ENCODE peak calls at places on chromosomes 11 and 22, in four cellular contexts. N, Y, G and X are unnamed samples.

GRCh38 chr11:110219011-110219785 is 77.2 kb downstream of the RDX start:
- DNase-seq in G (no peak), N (no peak), Y (no peak), X (no peak)

GRCh38 chr11:11849127-11849746 is 7.5 kb downstream of the USP47 start:
- DNase-seq in G (peak), N (peak), Y (peak), X (peak)

GRCh38 chr11:31397239-31397834 is 27.7 kb downstream of the DNAJC24 start:
- DNase-seq in Y (peak), G (no peak), N (peak), X (no peak)

GRCh38 chr11:104366321-104366734 is 202.4 kb upstream of the PDGFD start:
- DNase-seq in Y (no peak), G (no peak), N (no peak), X (no peak)

GRCh38 chr11:120925944-120926343 is 98.0 kb upstream of the TBCEL start:
- DNase-seq in G (no peak), N (no peak), Y (no peak), X (no peak)

GRCh38 chr11:119791701-119792151 is 62.7 kb upstream of the NECTIN1 start:
- DNase-seq in Y (no peak), G (peak), N (no peak), X (no peak)

GRCh38 chr22:46041642-46042041 is 64.7 kb upstream of the WNT7B start:
- DNase-seq in G (no peak), Y (no peak), N (no peak), X (no peak)

GRCh38 chr11:116300252-116300651 is 472.5 kb downstream of the BUD13 start:
- DNase-seq in Y (no peak), N (no peak), G (no peak), X (no peak)

DNA sequence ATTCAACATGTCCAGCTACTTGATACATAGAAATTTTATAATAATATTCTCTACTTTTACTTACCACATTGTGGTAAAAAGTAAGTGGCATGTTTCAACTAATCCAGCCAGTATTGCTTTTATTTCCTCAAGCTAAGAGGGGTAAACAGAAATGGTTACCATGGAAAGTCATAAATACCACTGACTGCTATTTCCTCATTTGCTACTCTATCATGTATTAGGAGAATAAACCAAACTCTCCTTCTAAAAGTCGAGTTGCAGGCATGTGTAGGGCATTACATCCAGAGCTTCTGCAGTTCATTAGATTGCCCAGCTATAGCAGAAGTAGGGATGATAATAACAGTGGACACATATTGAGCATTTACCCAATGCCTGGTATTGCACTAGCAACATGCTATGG is 208.4 kb downstream of the MAML2 start:
- DNase-seq in G (no peak), N (no peak), Y (no peak), X (no peak)
- H3K27ac ChIP-seq in G (no peak), N (no peak), Y (peak), X (no peak)

DNA sequence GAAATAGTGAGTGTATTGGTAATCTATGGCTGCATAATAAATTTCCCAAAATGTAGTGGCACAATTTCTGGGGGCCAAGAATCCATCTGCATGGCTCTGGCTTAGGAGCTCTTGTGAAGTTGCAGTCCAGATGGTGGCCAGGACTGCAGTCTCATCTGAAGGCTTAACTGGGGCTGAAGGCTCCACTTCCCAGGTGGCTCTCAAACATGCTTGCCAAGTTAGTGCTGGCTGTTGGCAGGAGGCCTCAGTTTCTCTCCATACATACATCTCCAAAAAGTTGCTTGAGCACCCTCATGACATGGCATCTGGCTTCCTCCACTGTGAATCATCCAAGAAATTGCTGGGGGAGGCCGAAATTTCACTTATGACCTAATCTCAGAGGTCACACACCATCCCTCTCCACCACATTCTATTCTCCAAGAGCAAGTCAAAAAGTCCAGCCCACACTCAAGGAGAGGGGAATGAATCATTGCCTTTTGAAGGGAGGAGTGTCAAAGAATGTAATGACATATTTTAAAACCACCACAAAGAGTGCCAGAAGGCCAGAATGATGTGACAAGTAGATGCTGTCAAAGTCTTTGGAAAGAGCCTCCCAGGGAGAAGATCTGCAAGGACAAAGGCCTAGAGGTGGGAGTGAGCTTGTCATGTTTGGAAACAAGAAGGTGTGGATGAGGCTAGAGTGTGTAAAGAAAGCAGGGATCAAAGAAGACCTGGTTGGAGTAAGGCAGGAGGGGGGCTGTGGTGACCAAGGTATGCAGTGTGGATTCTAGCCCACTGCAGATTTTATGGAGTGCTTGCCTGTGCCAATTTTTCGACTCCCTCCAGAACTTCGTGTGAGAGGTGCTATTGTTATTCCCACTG is 566.2 kb downstream of the MIAT start:
- DNase-seq in N (peak), Y (no peak), G (no peak), X (no peak)
- H3K4me2 ChIP-seq in N (no peak), Y (peak), G (no peak), X (no peak)

GRCh38 chr22:30575859-30576258 is 1.4 kb upstream of the GAL3ST1 start:
- DNase-seq in G (no peak), N (no peak), Y (no peak), X (no peak)
- H3K4me3 ChIP-seq in G (peak), N (no peak), Y (no peak), X (no peak)

GRCh38 chr11:75834728-75835127 is 19.7 kb downstream of the UVRAG start:
- DNase-seq in G (no peak), Y (no peak), N (no peak), X (no peak)

GRCh38 chr11:75826463-75827220 is 11.6 kb downstream of the UVRAG start:
- DNase-seq in N (no peak), G (no peak), Y (no peak), X (no peak)

GRCh38 chr11:75827562-75827961 is 12.6 kb downstream of the UVRAG start:
- DNase-seq in G (no peak), Y (no peak), N (no peak), X (no peak)

GRCh38 chr11:75836422-75836821 is 21.4 kb downstream of the UVRAG start:
- DNase-seq in Y (no peak), N (no peak), G (no peak), X (no peak)

DNA sequence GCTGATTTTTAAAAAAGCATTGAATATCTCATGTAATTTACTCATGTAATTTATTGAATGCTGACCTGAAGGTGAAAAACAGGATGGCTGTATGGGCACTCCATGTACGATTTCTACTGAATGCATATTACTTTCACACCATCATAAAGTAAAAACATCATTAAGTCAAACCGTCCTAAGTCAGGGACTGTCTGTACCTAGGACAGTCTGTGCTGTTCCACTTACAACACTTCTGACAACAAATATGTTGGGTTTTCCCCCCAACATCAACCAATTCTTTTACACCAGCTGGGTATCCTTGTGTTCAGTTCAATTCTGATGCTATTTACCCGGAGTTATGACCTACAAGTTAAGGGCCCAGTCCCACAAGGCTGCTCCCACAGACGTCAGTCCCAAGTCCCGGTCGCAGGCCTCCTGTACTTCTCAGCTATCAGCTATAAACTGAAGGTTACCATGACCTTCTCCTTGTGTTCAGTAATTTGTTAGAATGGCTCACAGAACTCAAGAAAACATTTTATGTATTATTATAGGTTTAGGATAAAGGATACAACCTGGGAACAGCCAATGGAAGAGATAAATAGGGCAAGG is 17.0 kb downstream of the UVRAG start:
- DNase-seq in Y (no peak), G (no peak), N (no peak), X (no peak)
- H3K27ac ChIP-seq in Y (no peak), G (no peak), N (no peak), X (no peak)

DNA sequence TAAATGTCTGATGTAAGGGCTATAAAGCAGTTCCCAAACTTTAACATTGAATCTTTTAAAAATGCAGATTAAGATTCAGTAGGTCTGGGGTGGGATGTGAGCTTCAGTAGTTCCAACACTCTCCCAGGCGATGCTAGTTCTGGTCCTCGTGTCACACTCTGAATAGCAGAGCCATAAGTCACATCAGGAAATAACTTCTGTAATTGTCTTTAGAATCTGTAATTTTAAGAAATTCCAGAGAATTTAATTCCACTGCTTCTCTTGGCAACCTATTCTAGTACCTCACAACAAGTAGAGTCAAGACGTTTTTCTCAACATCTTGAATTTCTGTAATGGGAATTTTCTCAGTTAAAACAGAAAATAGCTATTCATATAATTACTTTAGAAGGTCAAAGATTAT is 223.1 kb downstream of the TMEM135 start:
- DNase-seq in N (no peak), G (no peak), Y (no peak), X (no peak)
- H3K4me2 ChIP-seq in N (no peak), G (no peak), Y (no peak), X (no peak)

GRCh38 chr22:22935056-22935545 is 47.5 kb downstream of the IGLL5 start:
- DNase-seq in Y (no peak), N (no peak), G (no peak), X (no peak)
- H3K4me3 ChIP-seq in Y (no peak), N (no peak), G (no peak), X (no peak)

GRCh38 chr11:65579291-65579690 is 3.4 kb downstream of the EHBP1L1 start:
- DNase-seq in Y (no peak), G (no peak), N (no peak), X (no peak)
- H3K27ac ChIP-seq in Y (no peak), G (no peak), N (no peak), X (no peak)

DNA sequence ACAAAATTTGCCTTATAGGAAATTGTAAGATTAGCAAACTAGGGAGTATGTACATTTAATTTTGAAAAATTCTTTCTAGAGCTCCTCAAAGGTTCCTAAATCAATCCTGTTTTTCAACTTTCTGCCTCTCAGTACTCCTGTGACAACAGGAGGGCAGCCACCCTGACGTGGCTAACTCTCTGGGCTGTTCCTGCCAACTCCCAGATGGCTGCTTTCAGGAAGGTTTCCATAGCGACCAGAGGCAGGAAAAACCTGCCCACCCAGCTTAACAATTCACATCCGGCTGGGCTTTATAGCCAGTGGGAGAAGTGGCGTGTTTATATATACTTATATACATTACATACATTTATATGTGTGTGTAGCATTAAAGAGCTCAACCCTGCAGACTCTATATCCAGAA is 26.5 kb downstream of the SGSM3 start:
- DNase-seq in N (peak), Y (peak), G (peak), X (no peak)
- H3K4me2 ChIP-seq in N (peak), Y (no peak), G (no peak), X (no peak)